ENCODE peak calls at places on chromosomes 6 and 20, in six cellular contexts. Y is fibroblast of lung, W is hepatocyte, D is H9, Q is mesenchymal stem cell, N is endothelial cell of umbilical vein. G is an unnamed sample.

GRCh38 chr20:63509088-63509564 is 10.2 kb upstream of the EEF1A2 start:
- DNase-seq in Q (no peak), N (no peak), W (no peak), Y (no peak), D (no peak), G (no peak)

GRCh38 chr6:138517635-138518034 is 18.3 kb upstream of the NHSL1 start:
- DNase-seq in D (peak; percentile 77), Y (peak; percentile 27), W (peak; percentile 26), N (peak; percentile 35), Q (peak; percentile 24), G (peak; percentile 74)

GRCh38 chr6:7413151-7413823 is 23.7 kb downstream of the RIOK1 start:
- DNase-seq in N (no peak), Y (no peak), D (no peak), W (peak; percentile 34), Q (no peak), G (no peak)

GRCh38 chr20:7696311-7696710 is 243.9 kb downstream of the HAO1 start:
- DNase-seq in D (no peak), Q (no peak), Y (peak; percentile 52), W (no peak), N (peak; percentile 9), G (no peak)

GRCh38 chr6:36263390-36263789 is 6.5 kb upstream of the PNPLA1 start:
- DNase-seq in Y (no peak), D (no peak), N (no peak), W (no peak), Q (no peak), G (no peak)

GRCh38 chr6:19492631-19493030 is 344.5 kb upstream of the ID4 start:
- DNase-seq in Q (no peak), D (no peak), W (no peak), Y (peak; percentile 18), N (no peak), G (no peak)

GRCh38 chr6:81683928-81684327 is 68.6 kb downstream of the TENT5A start:
- DNase-seq in N (peak; percentile 60), Q (peak; percentile 54), D (no peak), W (no peak), Y (peak; percentile 70), G (no peak)

GRCh38 chr20:53773792-53774371 is 180.2 kb upstream of the ZNF217 start:
- DNase-seq in N (peak; percentile 51), Y (peak; percentile 98), W (peak; percentile 45), D (no peak), Q (peak; percentile 84), G (peak; percentile 93)

GRCh38 chr20:13119583-13119982 is 101.5 kb upstream of the ISM1 start:
- DNase-seq in D (peak; percentile 52), Q (peak; percentile 65), N (peak; percentile 64), Y (peak; percentile 34), W (peak; percentile 79), G (no peak)

GRCh38 chr20:48682529-48683385 is 145.0 kb downstream of the PREX1 start:
- DNase-seq in D (peak; percentile 76), Y (peak; percentile 94), W (peak; percentile 90), Q (peak; percentile 84), N (peak; percentile 89), G (peak; percentile 97)

GRCh38 chr6:42166444-42167141 is 6.6 kb upstream of the GUCA1A start:
- DNase-seq in D (peak; percentile 91), N (peak; percentile 72), Q (peak; percentile 72), Y (peak; percentile 50), W (peak; percentile 85), G (peak; percentile 91)

GRCh38 chr20:58150772-58151171 is 77.7 kb downstream of the ANKRD60 start:
- DNase-seq in Y (no peak), W (peak; percentile 46), N (no peak), Q (no peak), D (peak; percentile 82), G (no peak)

GRCh38 chr20:23350855-23351838 is 556 bp downstream of the NXT1 start:
- DNase-seq in Q (peak; percentile 79), W (peak; percentile 67), D (peak; percentile 65), Y (peak; percentile 65), N (peak; percentile 69), G (peak; percentile 83)

GRCh38 chr6:80531676-80532619 is 425.5 kb downstream of the BCKDHB start:
- DNase-seq in N (no peak), D (no peak), W (no peak), Y (no peak), Q (no peak), G (no peak)

DNA sequence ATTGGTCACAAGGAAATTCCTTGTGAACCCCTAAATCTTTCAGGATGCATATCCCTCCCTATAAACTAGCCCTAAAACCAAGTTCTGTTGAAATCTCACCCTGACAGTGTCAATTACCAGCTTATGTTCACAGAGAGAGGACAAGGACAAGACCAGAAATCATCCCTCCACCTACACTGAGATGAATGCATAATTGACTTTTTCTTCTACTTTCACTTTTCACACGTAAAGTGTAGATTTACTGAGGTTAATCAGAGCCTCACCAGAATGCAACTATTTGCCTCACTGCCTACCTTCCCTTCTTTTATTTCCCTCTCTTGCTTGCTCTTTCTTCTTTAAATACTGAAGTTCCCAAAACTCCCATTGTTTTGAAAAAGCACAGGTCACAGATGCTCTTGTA is 15.3 kb upstream of the NKAIN2 start:
- DNase-seq in Q (no peak), N (no peak), Y (no peak), W (no peak), D (no peak), G (no peak)
- H3K4me2 ChIP-seq in Q (no peak overlapping the region), N (no peak overlapping the region), Y (no peak overlapping the region), W (no peak overlapping the region), D (no peak overlapping the region), G (peak overlapping the region; percentile 0)

DNA sequence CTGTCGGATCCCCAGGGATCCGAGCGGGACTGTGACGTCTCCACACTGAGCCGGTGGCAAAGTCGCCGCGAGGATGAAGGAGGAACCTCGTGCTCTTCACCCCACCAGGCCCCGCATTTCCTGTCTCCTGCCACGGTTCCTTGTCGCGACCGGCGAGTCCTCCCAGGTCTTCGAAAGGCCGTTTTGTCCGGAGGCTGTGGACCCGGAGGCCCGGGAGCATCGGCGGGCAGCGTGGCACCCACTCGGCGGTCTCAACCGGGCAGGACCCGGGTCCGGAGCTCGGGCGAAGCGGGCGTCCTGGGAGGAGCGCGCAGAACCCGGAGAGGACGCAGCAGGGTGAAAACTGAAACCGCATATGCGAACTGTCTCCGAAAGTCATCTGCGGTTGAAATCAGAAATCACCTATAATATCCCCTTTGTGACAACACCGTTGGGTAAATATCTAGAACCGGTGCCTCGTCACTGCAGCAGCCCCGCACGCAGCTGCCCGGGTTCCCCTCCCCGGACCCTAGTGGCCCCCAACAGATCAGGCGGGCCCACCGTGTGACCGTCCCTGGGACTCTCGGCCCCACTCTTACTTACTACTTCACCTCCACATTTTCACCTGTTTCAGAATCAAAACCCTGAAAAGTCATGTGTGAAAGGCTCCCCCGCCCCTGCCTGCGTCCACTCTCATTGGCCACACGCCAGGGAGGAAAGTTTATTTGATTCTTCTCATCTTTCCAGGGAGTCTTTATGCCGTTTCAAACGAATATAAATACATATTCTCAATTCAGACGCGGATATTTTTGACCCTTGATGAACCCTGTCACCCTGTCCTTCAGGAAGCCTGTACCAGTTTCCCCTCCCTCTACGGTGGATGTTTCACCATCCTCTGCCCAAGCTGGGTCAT is 3.0 kb upstream of the ULBP2 start:
- DNase-seq in D (no peak), Y (peak; percentile 9), Q (peak; percentile 35), W (no peak), N (no peak), G (peak; percentile 84)
- H3K4me2 ChIP-seq in D (peak overlapping the region; percentile 46), Y (peak overlapping the region; percentile 90), Q (peak overlapping the region; percentile 78), W (peak overlapping the region; percentile 96), N (peak overlapping the region; percentile 70), G (peak overlapping the region; percentile 86)

GRCh38 chr6:75481394-75481793 is 12.2 kb downstream of the FILIP1 start:
- DNase-seq in Q (peak; percentile 55), N (no peak), Y (peak; percentile 32), W (no peak), D (peak; percentile 33), G (no peak)
- H3K4me2 ChIP-seq in Q (no peak overlapping the region), N (no peak overlapping the region), Y (peak overlapping the region; percentile 25), W (no peak overlapping the region), D (no peak overlapping the region), G (no peak overlapping the region)

GRCh38 chr6:101728388-101728787 is 334.9 kb downstream of the GRIK2 start:
- DNase-seq in Q (no peak), N (no peak), D (no peak), Y (no peak), W (no peak), G (no peak)

GRCh38 chr6:101730954-101731353 is 337.4 kb downstream of the GRIK2 start:
- DNase-seq in Q (peak; percentile 32), D (no peak), W (no peak), Y (peak; percentile 32), N (peak; percentile 17), G (no peak)
- H3K4me2 ChIP-seq in Q (no peak overlapping the region), D (no peak overlapping the region), W (no peak overlapping the region), Y (peak overlapping the region; percentile 62), N (no peak overlapping the region), G (peak overlapping the region; percentile 18)

DNA sequence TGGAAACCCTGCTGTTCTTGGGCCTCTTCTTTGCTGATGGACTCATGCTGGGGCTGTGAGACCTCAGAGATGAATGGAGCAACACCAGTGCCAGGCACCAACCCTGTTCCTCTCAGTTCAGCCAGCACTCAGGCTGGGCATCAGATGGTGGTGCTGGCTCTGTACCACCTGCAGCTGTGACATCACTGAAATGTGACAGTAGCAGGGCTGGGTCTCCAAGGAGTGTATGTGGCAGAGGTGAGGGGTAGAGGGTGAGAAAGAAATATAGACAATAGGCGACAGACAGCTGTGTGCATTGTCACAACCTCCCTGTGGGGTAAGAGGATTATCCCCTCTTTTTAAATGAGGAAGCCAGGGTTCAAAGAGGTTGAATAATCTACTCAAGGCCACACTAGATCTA is at the start of gene TP53TG5:
- DNase-seq in Q (no peak), Y (no peak), D (no peak), N (no peak), W (no peak), G (no peak)
- H3K4me2 ChIP-seq in Q (no peak within 1 kb of the TSS), Y (no peak within 1 kb of the TSS), D (no peak within 1 kb of the TSS), N (no peak within 1 kb of the TSS), W (no peak within 1 kb of the TSS), G (no peak within 1 kb of the TSS)

GRCh38 chr6:125789167-125789566 is 1.6 kb upstream of the NCOA7 start:
- DNase-seq in W (no peak), Q (no peak), Y (no peak), N (no peak), D (no peak), G (no peak)
- H3K4me2 ChIP-seq in W (peak overlapping the region; percentile 94), Q (no peak overlapping the region), Y (no peak overlapping the region), N (no peak overlapping the region), D (no peak overlapping the region), G (no peak overlapping the region)

DNA sequence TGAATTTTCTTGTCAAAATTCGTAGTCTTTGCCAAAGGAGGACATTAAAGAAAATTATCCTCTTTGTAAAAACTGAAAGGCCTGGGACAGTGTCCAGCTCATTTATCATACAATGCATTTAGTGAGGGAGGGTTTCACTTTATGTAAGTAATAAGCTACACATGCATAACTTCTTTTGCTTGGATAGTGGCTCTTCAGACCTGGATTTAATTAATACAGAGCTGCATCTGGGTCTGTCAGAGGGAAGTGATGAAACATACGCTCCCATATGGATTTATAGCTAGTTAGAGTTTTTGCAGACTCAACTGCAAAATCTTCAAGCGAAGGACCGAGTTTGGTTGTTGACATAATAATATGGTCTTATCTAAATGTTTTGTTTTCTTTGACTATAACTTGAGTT is 175.6 kb downstream of the PHACTR1 start:
- DNase-seq in Q (no peak), Y (no peak), D (no peak), W (no peak), N (no peak), G (no peak)
- H3K4me2 ChIP-seq in Q (no peak overlapping the region), Y (no peak overlapping the region), D (no peak overlapping the region), W (no peak overlapping the region), N (no peak overlapping the region), G (no peak overlapping the region)

DNA sequence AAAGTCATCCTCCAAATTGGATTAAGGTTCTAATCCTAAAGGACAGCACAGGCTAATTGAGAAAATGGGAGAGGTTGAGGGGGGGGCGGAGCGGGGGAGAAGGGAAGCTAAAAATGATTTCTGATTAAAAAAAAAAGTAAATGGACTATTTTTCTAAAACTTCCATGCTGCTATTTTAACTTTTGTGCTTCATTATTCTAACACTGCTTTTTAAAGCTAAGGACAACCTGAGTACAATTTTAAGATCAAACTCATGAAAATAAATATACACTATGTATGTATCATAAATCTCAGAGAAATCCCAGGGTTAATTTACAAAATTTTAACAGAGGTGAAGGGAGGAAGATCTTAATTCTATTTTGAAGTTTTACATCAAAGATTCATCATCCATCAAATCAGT is 4.4 kb downstream of the MAN1A1 start:
- DNase-seq in N (no peak), Y (no peak), D (no peak), W (no peak), Q (no peak), G (no peak)
- H3K4me2 ChIP-seq in N (no peak overlapping the region), Y (no peak overlapping the region), D (no peak overlapping the region), W (peak overlapping the region; percentile 85), Q (no peak overlapping the region), G (no peak overlapping the region)

G was measured in osteoblast.